ENCODE peak calls at places on chromosome 2, in five cellular contexts. N, L, G, P and S are unnamed samples.

GRCh38 chr2:120389036-120389391 is 43.1 kb downstream of the INHBB start:
- DNase-seq in N (no peak), L (no peak), G (no peak), P (peak; percentile 13), S (no peak)

GRCh38 chr2:234243871-234244565 is 193.5 kb downstream of the SPP2 start:
- DNase-seq in N (no peak), L (no peak), G (no peak), P (no peak), S (no peak)

GRCh38 chr2:30708491-30709290 is 98.6 kb downstream of the CAPN13 start:
- DNase-seq in N (no peak), L (no peak), G (peak; percentile 47), P (no peak), S (no peak)

GRCh38 chr2:106886916-106887758 is 1.2 kb upstream of the ST6GAL2 start:
- DNase-seq in N (peak; percentile 44), L (no peak), G (no peak), P (peak; percentile 36), S (no peak)

GRCh38 chr2:66595556-66595955 is 160.6 kb downstream of the MEIS1 start:
- DNase-seq in N (no peak), L (no peak), G (no peak), P (no peak), S (no peak)

GRCh38 chr2:96408631-96409542 is 73.3 kb downstream of the NCAPH start:
- DNase-seq in N (peak; percentile 42), L (no peak), G (peak; percentile 38), P (no peak), S (peak; percentile 75)

GRCh38 chr2:98907385-98907784 is 28.6 kb downstream of the CRACDL start:
- DNase-seq in N (no peak), L (no peak), G (no peak), P (no peak), S (no peak)

GRCh38 chr2:51903728-51904127 is 871.8 kb upstream of the NRXN1 start:
- DNase-seq in N (no peak), L (no peak), G (no peak), P (no peak), S (no peak)

GRCh38 chr2:187594801-187595200 is 40.6 kb upstream of the TFPI start:
- DNase-seq in N (no peak), L (no peak), G (peak; percentile 44), P (no peak), S (no peak)

GRCh38 chr2:1550658-1551316 is 137.5 kb downstream of the TPO start:
- DNase-seq in N (peak; percentile 48), L (peak; percentile 72), G (peak; percentile 22), P (peak; percentile 38), S (peak; percentile 32)

GRCh38 chr2:72993147-72993546 is 75.8 kb downstream of the EMX1 start:
- DNase-seq in N (peak; percentile 75), L (peak; percentile 63), G (peak; percentile 13), P (no peak), S (no peak)

GRCh38 chr2:172375247-172375646 is 52.1 kb upstream of the ITGA6 start:
- DNase-seq in N (no peak), L (no peak), G (no peak), P (no peak), S (no peak)

GRCh38 chr2:181745796-181746540 is 65.7 kb upstream of the NEUROD1 start:
- DNase-seq in N (no peak), L (no peak), G (no peak), P (no peak), S (no peak)

GRCh38 chr2:69514406-69514805 is 77.2 kb upstream of the NFU1 start:
- DNase-seq in N (peak; percentile 32), L (no peak), G (peak; percentile 89), P (peak; percentile 34), S (peak; percentile 42)

GRCh38 chr2:199485732-199486335 is 28.1 kb upstream of the SATB2 start:
- DNase-seq in N (peak; percentile 47), L (peak; percentile 6), G (peak; percentile 49), P (peak; percentile 44), S (no peak)

GRCh38 chr2:122100371-122101150 is 345.1 kb downstream of the TSN start:
- DNase-seq in N (no peak), L (no peak), G (peak; percentile 27), P (no peak), S (no peak)

GRCh38 chr2:232529806-232530547 is 4.0 kb downstream of the CHRND start:
- DNase-seq in N (no peak), L (no peak), G (no peak), P (no peak), S (no peak)

GRCh38 chr2:165277295-165277694 is 38.1 kb downstream of the SCN2A start:
- DNase-seq in N (no peak), L (no peak), G (peak; percentile 17), P (no peak), S (no peak)

GRCh38 chr2:202705446-202706020 is 70.8 kb downstream of the FAM117B start:
- DNase-seq in N (no peak), L (no peak), G (no peak), P (no peak), S (no peak)

GRCh38 chr2:109247812-109248211 is 118.8 kb downstream of the SH3RF3 start:
- DNase-seq in N (no peak), L (no peak), G (no peak), P (no peak), S (no peak)

GRCh38 chr2:205020673-205021072 is 475.4 kb downstream of the PARD3B start:
- DNase-seq in N (no peak), L (no peak), G (no peak), P (no peak), S (no peak)

GRCh38 chr2:205024822-205025518 is 479.7 kb downstream of the PARD3B start:
- DNase-seq in N (no peak), L (no peak), G (peak; percentile 98), P (peak; percentile 35), S (no peak)

GRCh38 chr2:205025580-205026240 is 480.4 kb downstream of the PARD3B start:
- DNase-seq in N (no peak), L (no peak), G (peak; percentile 13), P (no peak), S (no peak)

GRCh38 chr2:205017912-205018311 is 472.6 kb downstream of the PARD3B start:
- DNase-seq in N (no peak), L (no peak), G (no peak), P (no peak), S (no peak)

DNA sequence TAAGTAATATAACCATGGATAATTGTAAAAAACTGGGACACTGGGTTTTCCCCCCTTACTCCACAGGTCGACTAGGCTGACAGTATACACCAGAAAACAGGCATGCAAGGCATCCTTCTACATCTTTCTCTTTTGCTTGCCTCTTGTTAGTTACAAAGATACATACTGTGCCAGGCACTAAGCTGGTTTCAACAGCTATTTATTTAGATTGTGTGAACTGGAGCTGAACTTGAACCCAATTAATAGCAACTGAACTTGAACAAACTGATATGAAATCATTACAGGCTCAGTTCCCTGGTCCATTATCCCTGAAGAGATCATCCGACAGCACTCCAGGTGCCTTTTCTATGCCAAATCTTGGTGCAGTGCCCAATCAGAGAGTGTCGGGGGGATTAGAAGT is 477.5 kb downstream of the PARD3B start:
- DNase-seq in N (no peak), L (no peak), G (no peak), P (no peak), S (no peak)
- H3K27ac ChIP-seq in N (no peak overlapping the region), L (no peak overlapping the region), G (no peak overlapping the region), P (no peak overlapping the region), S (peak overlapping the region; percentile 58)

GRCh38 chr2:204551464-204551863 is 6.2 kb downstream of the PARD3B start:
- DNase-seq in N (no peak), L (no peak), G (no peak), P (no peak), S (no peak)

GRCh38 chr2:204545861-204546773 is 842 bp downstream of the PARD3B start:
- DNase-seq in N (no peak), L (peak; percentile 5), G (no peak), P (peak; percentile 43), S (no peak)

GRCh38 chr2:204544961-204545860 is at the start of gene PARD3B:
- DNase-seq in N (peak; percentile 59), L (peak; percentile 7), G (peak; percentile 62), P (peak; percentile 61), S (peak; percentile 41)

GRCh38 chr2:204550738-204551137 is 5.5 kb downstream of the PARD3B start:
- DNase-seq in N (no peak), L (no peak), G (peak; percentile 96), P (no peak), S (no peak)
- H3K27ac ChIP-seq in N (no peak overlapping the region), L (no peak overlapping the region), G (peak overlapping the region; percentile 99), P (no peak overlapping the region), S (no peak overlapping the region)

GRCh38 chr2:101958071-101958470 is 33.7 kb upstream of the IL1R2 start:
- DNase-seq in N (no peak), L (no peak), G (no peak), P (no peak), S (no peak)

GRCh38 chr2:101960903-101961286 is 30.9 kb upstream of the IL1R2 start:
- DNase-seq in N (no peak), L (no peak), G (no peak), P (no peak), S (no peak)

GRCh38 chr2:101963198-101963597 is 28.6 kb upstream of the IL1R2 start:
- DNase-seq in N (no peak), L (no peak), G (no peak), P (no peak), S (no peak)

GRCh38 chr2:101962243-101962809 is 29.4 kb upstream of the IL1R2 start:
- DNase-seq in N (no peak), L (no peak), G (no peak), P (no peak), S (no peak)

DNA sequence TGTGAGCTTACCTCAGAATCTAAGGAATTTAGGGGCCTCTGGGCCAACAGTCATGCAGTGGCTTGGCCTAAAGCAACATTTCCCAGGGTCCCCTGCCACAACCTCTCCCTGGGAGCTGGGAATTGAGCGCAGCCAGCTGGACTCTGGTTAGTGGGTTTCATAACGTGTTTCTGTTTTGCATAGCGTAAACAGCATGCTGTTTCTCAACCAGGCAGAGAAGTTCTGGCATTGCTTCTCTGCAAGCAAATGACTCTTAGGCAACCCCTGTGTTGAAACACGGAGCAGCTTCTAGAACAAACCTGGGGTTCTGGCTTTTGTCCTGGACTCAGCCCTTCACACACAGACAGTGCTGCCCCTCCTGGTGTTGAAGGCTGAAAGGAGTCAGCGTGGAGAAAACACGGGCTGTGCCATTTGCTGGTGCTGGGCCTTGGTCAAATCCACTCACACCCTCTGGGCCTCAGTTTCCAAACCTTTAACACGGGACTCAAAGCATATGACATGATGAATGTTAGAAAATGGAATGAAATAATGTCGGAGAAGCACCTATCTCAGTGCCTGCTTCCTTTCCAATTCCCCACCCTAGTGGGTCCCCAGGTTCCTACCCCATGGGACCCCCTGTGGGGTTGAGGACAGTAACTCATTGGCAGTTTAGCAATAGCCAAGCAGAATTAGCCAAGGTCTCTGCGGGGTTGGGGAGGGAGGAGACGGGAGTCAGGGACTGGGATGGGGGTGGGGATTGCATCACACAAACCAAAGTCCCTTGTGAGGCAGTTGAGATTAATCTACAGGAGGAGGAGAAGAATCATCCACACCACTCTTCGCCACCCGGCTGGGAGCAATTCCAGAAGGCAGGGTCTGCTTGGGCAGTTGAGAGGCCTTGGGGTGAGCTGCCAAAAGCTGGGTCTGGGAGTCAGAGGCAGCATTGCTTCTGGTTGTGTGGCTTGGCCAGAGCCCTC is 30.2 kb upstream of the IL1R2 start:
- DNase-seq in N (no peak), L (no peak), G (peak; percentile 96), P (peak; percentile 80), S (peak; percentile 17)
- H3K27ac ChIP-seq in N (no peak overlapping the region), L (no peak overlapping the region), G (peak overlapping the region; percentile 92), P (peak overlapping the region; percentile 87), S (peak overlapping the region; percentile 67)

DNA sequence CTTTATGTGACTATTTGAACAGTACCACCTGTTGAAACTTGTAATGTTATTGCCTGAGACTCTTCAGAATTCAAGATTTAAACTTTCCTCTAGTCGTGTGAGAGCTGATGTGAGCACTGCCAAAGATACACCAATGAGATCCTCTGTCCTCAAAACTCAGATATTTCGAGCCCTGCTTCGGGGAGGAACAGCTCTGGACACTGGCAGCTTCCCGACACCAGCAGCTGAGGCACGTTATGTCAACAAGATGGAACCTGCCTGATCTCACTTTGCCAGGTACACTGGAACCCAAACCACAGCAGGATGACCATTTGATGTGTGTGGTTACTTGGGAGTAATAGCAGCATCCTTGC is 319.9 kb upstream of the RBMS1 start:
- DNase-seq in N (no peak), L (no peak), G (no peak), P (no peak), S (no peak)
- H3K27ac ChIP-seq in N (no peak overlapping the region), L (no peak overlapping the region), G (no peak overlapping the region), P (no peak overlapping the region), S (no peak overlapping the region)